ENCODE peak calls at places on chromosomes 6 and 20, in five cellular contexts. One of them, this sample, is unnamed. For H3K4me1, the result is how much of the 10 kb centered on the place peaks cover.

GRCh38 chr6:82955841-82956240 is 109.8 kb downstream of the UBE3D start:
- DNase-seq in transverse colon: no peak
- DNase-seq in adrenal gland: no peak
- DNase-seq in K562: no peak
- DNase-seq in pancreas: no peak
- DNase-seq in this sample: no peak

GRCh38 chr20:24492031-24492607 is 22.7 kb downstream of the SYNDIG1 start:
- DNase-seq in transverse colon: no peak
- DNase-seq in adrenal gland: no peak
- DNase-seq in K562: peak
- DNase-seq in pancreas: no peak
- DNase-seq in this sample: no peak

GRCh38 chr6:45608252-45608911 is 230.6 kb upstream of the SUPT3H start:
- DNase-seq in transverse colon: no peak
- DNase-seq in adrenal gland: no peak
- DNase-seq in K562: no peak
- DNase-seq in pancreas: no peak
- DNase-seq in this sample: no peak

GRCh38 chr6:82494367-82494766 is 130.8 kb downstream of the TPBG start:
- DNase-seq in transverse colon: no peak
- DNase-seq in adrenal gland: no peak
- DNase-seq in K562: no peak
- DNase-seq in pancreas: no peak
- DNase-seq in this sample: peak

GRCh38 chr6:139308936-139309603 is 17.3 kb upstream of the TXLNB start:
- DNase-seq in transverse colon: peak
- DNase-seq in adrenal gland: no peak
- DNase-seq in K562: no peak
- DNase-seq in pancreas: no peak
- DNase-seq in this sample: no peak

GRCh38 chr6:97215157-97215769 is 67.8 kb downstream of the MMS22L start:
- DNase-seq in transverse colon: peak
- DNase-seq in adrenal gland: peak
- DNase-seq in K562: peak
- DNase-seq in pancreas: no peak
- DNase-seq in this sample: peak

GRCh38 chr6:14458669-14459266 is 341.2 kb downstream of the CD83 start:
- DNase-seq in transverse colon: no peak
- DNase-seq in adrenal gland: no peak
- DNase-seq in K562: peak
- DNase-seq in pancreas: no peak
- DNase-seq in this sample: no peak

GRCh38 chr6:39929733-39930461 is 4.4 kb downstream of the MOCS1 start:
- DNase-seq in transverse colon: no peak
- DNase-seq in adrenal gland: no peak
- DNase-seq in K562: no peak
- DNase-seq in pancreas: no peak
- DNase-seq in this sample: no peak

GRCh38 chr20:61927193-61927825 is 138.4 kb downstream of the TAF4 start:
- DNase-seq in transverse colon: no peak
- DNase-seq in adrenal gland: no peak
- DNase-seq in K562: no peak
- DNase-seq in pancreas: no peak
- DNase-seq in this sample: no peak

GRCh38 chr20:48627737-48628128 is 200.1 kb downstream of the PREX1 start:
- DNase-seq in transverse colon: no peak
- DNase-seq in adrenal gland: no peak
- DNase-seq in K562: no peak
- DNase-seq in pancreas: peak
- DNase-seq in this sample: no peak

GRCh38 chr6:33927551-33927950 is 123.7 kb upstream of the MLN start:
- DNase-seq in transverse colon: no peak
- DNase-seq in adrenal gland: peak
- DNase-seq in K562: no peak
- DNase-seq in pancreas: no peak
- DNase-seq in this sample: no peak

GRCh38 chr6:71466362-71466761 is 177.8 kb downstream of the OGFRL1 start:
- DNase-seq in transverse colon: no peak
- DNase-seq in adrenal gland: no peak
- DNase-seq in K562: no peak
- DNase-seq in pancreas: no peak
- DNase-seq in this sample: no peak

GRCh38 chr6:159172066-159172465 is 2.9 kb downstream of the FNDC1 start:
- DNase-seq in transverse colon: no peak
- DNase-seq in adrenal gland: no peak
- DNase-seq in K562: no peak
- DNase-seq in pancreas: no peak
- DNase-seq in this sample: no peak

GRCh38 chr6:101663099-101663498 is 269.6 kb downstream of the GRIK2 start:
- DNase-seq in transverse colon: no peak
- DNase-seq in adrenal gland: no peak
- DNase-seq in K562: no peak
- DNase-seq in pancreas: no peak
- DNase-seq in this sample: no peak

DNA sequence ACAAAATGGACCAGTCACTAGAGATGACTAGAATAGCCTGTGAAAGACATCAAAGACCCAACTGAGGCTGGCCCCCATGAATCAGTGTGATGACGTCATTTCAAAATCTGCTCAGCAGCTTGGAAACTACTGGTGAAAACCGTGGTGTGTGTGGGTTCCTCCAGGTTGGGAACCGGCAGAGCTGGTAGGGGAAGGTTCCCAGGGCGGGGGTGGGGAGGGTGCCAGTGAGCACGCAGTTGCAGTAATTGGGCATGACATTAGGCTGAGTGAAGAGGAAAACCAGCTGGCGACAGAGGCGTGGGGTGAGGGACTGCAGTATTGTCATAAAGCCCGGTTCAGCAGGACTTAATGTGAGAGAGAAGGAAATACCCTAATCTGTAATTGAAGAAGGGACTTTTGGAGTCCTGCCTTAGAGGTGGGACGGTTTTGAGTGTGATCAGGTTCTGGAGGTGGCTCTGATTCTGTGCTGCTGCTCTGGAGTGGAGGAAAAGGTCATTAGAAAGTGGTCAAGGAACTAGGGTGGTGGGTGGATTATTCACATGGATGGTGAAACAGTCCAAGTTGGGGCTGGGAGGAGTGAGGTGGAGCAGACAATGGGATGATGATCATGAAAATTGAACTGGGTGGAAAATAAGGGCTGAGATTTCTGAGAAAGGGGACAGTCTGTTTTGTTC is 52.0 kb upstream of the MTHFD1L start:
- DNase-seq in transverse colon: no peak
- DNase-seq in adrenal gland: no peak
- DNase-seq in K562: no peak
- DNase-seq in pancreas: no peak
- DNase-seq in this sample: no peak
- H3K4me3 ChIP-seq in transverse colon: no peak
- H3K4me3 ChIP-seq in adrenal gland: no peak
- H3K4me3 ChIP-seq in K562: no peak
- H3K4me3 ChIP-seq in pancreas: no peak
- H3K4me3 ChIP-seq in this sample: no peak

GRCh38 chr6:89385846-89386245 is 26.2 kb downstream of the RRAGD start:
- DNase-seq in transverse colon: no peak
- DNase-seq in adrenal gland: no peak
- DNase-seq in K562: no peak
- DNase-seq in pancreas: no peak
- DNase-seq in this sample: no peak
- H3K4me1 ChIP-seq in transverse colon: under half
- H3K4me1 ChIP-seq in adrenal gland: under half
- H3K4me1 ChIP-seq in K562: under half
- H3K4me1 ChIP-seq in pancreas: under half
- H3K4me1 ChIP-seq in this sample: under half

GRCh38 chr20:32287231-32287638 is 9.8 kb downstream of the KIF3B start:
- DNase-seq in transverse colon: no peak
- DNase-seq in adrenal gland: no peak
- DNase-seq in K562: no peak
- DNase-seq in pancreas: no peak
- DNase-seq in this sample: no peak

GRCh38 chr20:32291166-32291565 is 13.7 kb downstream of the KIF3B start:
- DNase-seq in transverse colon: no peak
- DNase-seq in adrenal gland: no peak
- DNase-seq in K562: no peak
- DNase-seq in pancreas: no peak
- DNase-seq in this sample: no peak

GRCh38 chr20:32292548-32292947 is 15.1 kb downstream of the KIF3B start:
- DNase-seq in transverse colon: no peak
- DNase-seq in adrenal gland: no peak
- DNase-seq in K562: no peak
- DNase-seq in pancreas: no peak
- DNase-seq in this sample: no peak

GRCh38 chr20:32288225-32288849 is 10.9 kb downstream of the KIF3B start:
- DNase-seq in transverse colon: no peak
- DNase-seq in adrenal gland: no peak
- DNase-seq in K562: no peak
- DNase-seq in pancreas: no peak
- DNase-seq in this sample: no peak

GRCh38 chr20:32289661-32290431 is 12.4 kb downstream of the KIF3B start:
- DNase-seq in transverse colon: peak
- DNase-seq in adrenal gland: no peak
- DNase-seq in K562: no peak
- DNase-seq in pancreas: peak
- DNase-seq in this sample: no peak
- H3K4me3 ChIP-seq in transverse colon: no peak
- H3K4me3 ChIP-seq in adrenal gland: no peak
- H3K4me3 ChIP-seq in K562: no peak
- H3K4me3 ChIP-seq in pancreas: peak
- H3K4me3 ChIP-seq in this sample: no peak

DNA sequence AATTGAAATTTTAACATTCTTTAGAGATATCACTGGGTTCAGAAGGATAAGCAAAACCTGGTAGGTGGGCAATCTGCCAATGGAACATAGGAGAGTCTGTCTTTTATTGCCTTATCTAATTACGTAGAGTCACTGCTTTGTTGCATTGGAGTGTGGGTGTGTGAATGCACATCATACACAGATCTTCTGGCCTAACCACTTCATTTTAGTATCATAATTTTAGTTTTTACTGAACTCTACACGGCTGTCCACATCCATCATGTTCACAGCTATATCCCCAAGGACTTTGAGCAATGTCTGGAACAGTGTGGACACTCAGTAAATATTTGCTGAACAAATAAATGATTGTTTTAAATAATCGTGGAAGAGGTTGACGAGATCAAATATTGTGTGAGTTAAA is 104.6 kb upstream of the AKIRIN2 start:
- DNase-seq in transverse colon: no peak
- DNase-seq in adrenal gland: no peak
- DNase-seq in K562: no peak
- DNase-seq in pancreas: no peak
- DNase-seq in this sample: no peak
- H3K4me1 ChIP-seq in transverse colon: under half
- H3K4me1 ChIP-seq in adrenal gland: under half
- H3K4me1 ChIP-seq in K562: under half
- H3K4me1 ChIP-seq in pancreas: under half
- H3K4me1 ChIP-seq in this sample: under half

DNA sequence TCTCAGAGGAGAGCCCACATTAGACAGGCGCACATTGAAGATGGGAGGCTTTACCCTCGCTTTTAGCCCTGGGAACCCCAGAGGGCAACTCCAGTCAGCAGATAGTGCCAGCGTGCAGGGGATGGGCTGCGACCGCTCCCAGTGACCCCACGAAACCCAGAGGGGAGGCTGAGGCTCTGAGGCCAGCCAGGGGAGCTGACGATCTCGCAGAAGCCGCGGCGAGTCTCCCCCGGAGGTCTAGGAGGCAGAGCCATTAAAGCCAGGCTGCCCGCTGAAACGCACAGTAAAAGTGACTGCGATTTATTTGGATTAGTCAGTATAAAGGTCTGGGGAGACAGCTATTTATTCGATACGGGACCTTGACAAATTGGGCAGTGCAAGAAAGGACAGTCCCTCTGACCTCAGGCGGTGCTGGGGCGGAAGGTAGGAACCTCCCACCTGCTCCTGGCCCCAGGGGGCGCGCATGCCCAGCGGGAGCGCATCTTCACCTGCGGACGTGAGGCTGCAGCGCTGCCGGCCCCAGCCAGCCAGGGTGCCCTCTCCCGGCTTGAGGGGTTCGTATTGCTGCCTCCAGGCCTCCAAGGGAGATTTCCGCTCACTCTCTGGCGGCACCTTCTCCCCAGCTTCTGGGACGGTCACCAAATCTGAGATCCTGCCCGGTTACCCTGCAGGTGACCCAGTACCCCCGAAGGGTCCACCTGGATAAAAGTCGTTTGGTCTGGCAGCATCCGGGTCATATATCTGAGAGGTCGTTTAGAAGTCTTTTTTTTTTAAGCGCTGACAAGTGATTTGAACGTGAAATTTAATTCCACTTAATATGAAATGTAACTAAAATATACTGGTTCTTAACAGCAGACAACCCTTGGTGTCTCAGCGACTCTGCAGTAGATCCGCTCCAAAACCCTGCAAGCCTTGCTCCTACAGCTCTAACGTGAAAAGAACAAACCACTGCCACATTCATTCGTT is 34.0 kb upstream of the TCF21 start:
- DNase-seq in transverse colon: no peak
- DNase-seq in adrenal gland: no peak
- DNase-seq in K562: peak
- DNase-seq in pancreas: no peak
- DNase-seq in this sample: no peak
- H3K4me3 ChIP-seq in transverse colon: no peak
- H3K4me3 ChIP-seq in adrenal gland: no peak
- H3K4me3 ChIP-seq in K562: no peak
- H3K4me3 ChIP-seq in pancreas: no peak
- H3K4me3 ChIP-seq in this sample: no peak

DNA sequence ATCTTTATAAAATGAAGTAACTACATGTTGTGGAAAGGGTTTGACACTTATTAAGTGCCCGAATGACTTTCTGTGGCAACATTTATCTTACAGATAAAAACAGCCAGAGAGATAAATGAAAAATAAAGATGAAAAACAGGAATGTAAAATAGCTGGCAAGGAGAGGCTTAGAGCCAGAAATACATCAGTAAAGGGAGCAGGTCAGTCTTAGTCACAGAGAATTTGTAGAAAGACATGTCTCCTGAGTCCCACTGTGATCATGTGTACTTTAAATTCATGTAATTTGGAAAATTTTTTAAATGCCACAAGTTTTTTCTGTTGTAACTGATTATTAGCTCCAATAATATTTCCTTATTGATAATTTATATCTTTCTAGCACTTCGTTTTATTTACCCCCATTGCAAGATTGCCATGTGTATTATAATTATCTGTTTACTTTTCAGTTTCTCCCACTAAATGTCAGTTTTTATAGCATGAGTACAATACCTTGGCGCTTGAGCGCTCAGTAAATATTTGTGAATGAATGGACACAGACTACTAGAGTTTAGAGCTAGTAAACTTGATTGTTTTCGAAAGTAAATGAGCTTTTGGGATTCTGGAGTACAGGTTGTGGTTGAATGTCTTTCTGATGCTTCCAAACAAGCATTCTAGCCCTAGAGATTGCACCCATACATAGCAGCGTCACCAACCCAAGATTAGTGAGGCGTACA is 15.2 kb downstream of the TAB2 start:
- DNase-seq in transverse colon: no peak
- DNase-seq in adrenal gland: no peak
- DNase-seq in K562: no peak
- DNase-seq in pancreas: no peak
- DNase-seq in this sample: peak
- H3K4me1 ChIP-seq in transverse colon: under half
- H3K4me1 ChIP-seq in adrenal gland: under half
- H3K4me1 ChIP-seq in K562: under half
- H3K4me1 ChIP-seq in pancreas: under half
- H3K4me1 ChIP-seq in this sample: half or more

This sample was measured in HAP-1.